ENCODE peak calls at places on chromosomes 3 and 15, in six cellular contexts. R is IMR-90, V is mesendoderm, T is H9, A is mesenchymal stem cell, S is H1. M is an unnamed sample.
A peak's percentile ranks its signal among the peaks of the same experiment; 100 is the strongest.

GRCh38 chr3:143128212-143128611 is 8.6 kb downstream of the CHST2 start:
- DNase-seq in T (no peak), V (no peak), R (peak; percentile 9), S (no peak), A (peak; percentile 51), M (no peak)

GRCh38 chr3:16404349-16404895 is 109.1 kb downstream of the RFTN1 start:
- DNase-seq in R (no peak), T (no peak), A (no peak), S (no peak), V (no peak), M (no peak)

GRCh38 chr3:11211531-11212300 is 57.4 kb downstream of the HRH1 start:
- DNase-seq in A (peak; percentile 22), S (no peak), R (peak; percentile 46), T (no peak), V (peak; percentile 20), M (no peak)

GRCh38 chr3:5254281-5255048 is 67.0 kb downstream of the EDEM1 start:
- DNase-seq in R (no peak), V (peak; percentile 40), T (no peak), A (no peak), S (no peak), M (no peak)

GRCh38 chr15:89647191-89647851 is 7.9 kb downstream of the KIF7 start:
- DNase-seq in V (peak; percentile 75), T (peak; percentile 89), A (peak; percentile 59), R (peak; percentile 38), S (peak; percentile 99), M (peak; percentile 64)

GRCh38 chr15:39851505-39852082 is 68.5 kb downstream of the GPR176 start:
- DNase-seq in S (no peak), V (peak; percentile 24), R (peak; percentile 68), T (no peak), A (peak; percentile 78), M (no peak)

GRCh38 chr3:15476378-15476777 is 45.1 kb downstream of the COLQ start:
- DNase-seq in A (no peak), V (no peak), R (peak; percentile 61), T (no peak), S (no peak), M (no peak)

GRCh38 chr3:158217992-158218391 is 108.1 kb downstream of the RSRC1 start:
- DNase-seq in V (peak; percentile 83), A (no peak), R (no peak), T (no peak), S (no peak), M (no peak)

GRCh38 chr3:50676031-50676705 is 1.4 kb downstream of the DOCK3 start:
- DNase-seq in V (no peak), A (no peak), R (no peak), T (no peak), S (no peak), M (no peak)

GRCh38 chr3:112492124-112492523 is 7.1 kb downstream of the BTLA start:
- DNase-seq in A (no peak), R (no peak), V (no peak), T (no peak), S (no peak), M (no peak)

GRCh38 chr3:186605561-186606545 is 7.0 kb upstream of the AHSG start:
- DNase-seq in V (no peak), A (no peak), T (no peak), R (no peak), S (no peak), M (no peak)

GRCh38 chr3:21174461-21174860 is 576.5 kb downstream of the ZNF385D start:
- DNase-seq in R (no peak), S (no peak), T (no peak), A (no peak), V (no peak), M (no peak)

GRCh38 chr15:71374607-71375352 is 259.5 kb downstream of the THSD4 start:
- DNase-seq in V (no peak), R (peak; percentile 82), A (peak; percentile 77), S (no peak), T (no peak), M (no peak)

GRCh38 chr3:195221015-195221853 is 49.7 kb downstream of the XXYLT1 start:
- DNase-seq in A (peak; percentile 21), V (no peak), S (peak; percentile 43), T (no peak), R (peak; percentile 26), M (no peak)

GRCh38 chr3:45064512-45065372 is 38.6 kb downstream of the CLEC3B start:
- DNase-seq in S (no peak), V (no peak), R (peak; percentile 94), T (no peak), A (peak; percentile 97), M (no peak)

GRCh38 chr3:24529210-24529609 is 34.6 kb upstream of the THRB start:
- DNase-seq in T (no peak), V (no peak), S (no peak), R (no peak), A (no peak), M (no peak)

GRCh38 chr3:54756330-54756731 is 171.5 kb downstream of the LRTM1 start:
- DNase-seq in T (no peak), S (no peak), V (peak; percentile 57), R (peak; percentile 94), A (peak; percentile 97), M (no peak)

GRCh38 chr3:70620367-70620766 is 307.9 kb upstream of the MDFIC2 start:
- DNase-seq in T (no peak), V (no peak), R (no peak), S (no peak), A (no peak), M (no peak)

GRCh38 chr3:188092648-188093047 is 61.3 kb upstream of the LPP start:
- DNase-seq in A (peak; percentile 77), S (no peak), R (peak; percentile 63), T (no peak), V (no peak), M (no peak)

GRCh38 chr3:50165388-50166308 is 10.5 kb downstream of the SEMA3F start:
- DNase-seq in S (no peak), A (no peak), T (no peak), R (peak; percentile 47), V (peak; percentile 72), M (no peak)

GRCh38 chr3:49719214-49719884 is at the start of gene AMIGO3:
- DNase-seq in T (peak; percentile 96), R (peak; percentile 86), S (peak; percentile 97), V (peak; percentile 96), A (peak; percentile 95), M (peak; percentile 87)

GRCh38 chr15:67178569-67179210 is 75.8 kb downstream of the AAGAB start:
- DNase-seq in T (no peak), R (peak; percentile 99), V (peak; percentile 94), A (peak; percentile 98), S (no peak), M (no peak)

GRCh38 chr15:67180514-67181191 is 73.8 kb downstream of the AAGAB start:
- DNase-seq in T (peak; percentile 55), A (no peak), S (no peak), R (no peak), V (no peak), M (no peak)

GRCh38 chr15:67181221-67181639 is 73.2 kb downstream of the AAGAB start:
- DNase-seq in A (no peak), V (peak; percentile 55), T (peak; percentile 27), R (no peak), S (no peak), M (no peak)

GRCh38 chr15:67179411-67179995 is 75.0 kb downstream of the AAGAB start:
- DNase-seq in A (no peak), V (no peak), S (no peak), T (no peak), R (no peak), M (no peak)

GRCh38 chr15:67180035-67180434 is 74.4 kb downstream of the AAGAB start:
- DNase-seq in S (no peak), T (peak; percentile 19), R (no peak), A (no peak), V (no peak), M (no peak)
- H2AK5ac ChIP-seq in S (no peak overlapping the region), T (no peak overlapping the region), R (peak overlapping the region; percentile 84), A (peak overlapping the region; percentile 71), V (no peak overlapping the region), M (peak overlapping the region; percentile 26)

DNA sequence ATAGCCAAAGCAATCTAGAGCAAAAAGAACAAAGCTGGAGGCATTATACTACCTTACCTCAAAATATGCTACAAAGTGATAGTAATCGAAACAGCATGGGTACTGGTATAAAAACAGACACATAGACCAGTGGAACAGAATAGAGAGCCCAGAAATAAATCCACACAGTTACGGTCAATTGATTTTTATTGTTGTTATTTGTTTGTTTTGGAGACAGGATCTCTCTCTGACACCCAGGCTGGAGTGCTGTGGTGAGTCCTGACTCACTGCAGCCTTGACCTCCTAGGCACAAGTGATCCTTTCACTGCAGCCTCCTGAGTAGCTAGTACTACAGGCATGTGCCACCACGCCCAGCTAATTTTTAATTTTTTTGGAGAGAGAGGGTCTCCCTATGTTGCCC is 428.9 kb upstream of the C2CD4B start:
- DNase-seq in R (no peak), S (no peak), V (no peak), T (no peak), A (peak; percentile 50), M (no peak)
- H2BK15ac ChIP-seq in R (no peak overlapping the region), S (no peak overlapping the region), V (no peak overlapping the region), T (no peak overlapping the region), A (no peak overlapping the region), M (no peak overlapping the region)

GRCh38 chr3:136069933-136070332 is 104.4 kb downstream of the PPP2R3A start:
- DNase-seq in S (no peak), A (no peak), T (no peak), V (no peak), R (peak; percentile 16), M (no peak)

GRCh38 chr3:136070953-136071949 is 105.7 kb downstream of the PPP2R3A start:
- DNase-seq in S (no peak), V (peak; percentile 93), R (peak; percentile 27), T (no peak), A (peak; percentile 20), M (no peak)

GRCh38 chr3:136070334-136070733 is 104.8 kb downstream of the PPP2R3A start:
- DNase-seq in T (no peak), R (peak; percentile 92), A (peak; percentile 44), S (no peak), V (peak; percentile 38), M (no peak)

GRCh38 chr3:136068708-136069107 is 103.2 kb downstream of the PPP2R3A start:
- DNase-seq in T (no peak), A (no peak), V (no peak), S (no peak), R (peak; percentile 88), M (no peak)

GRCh38 chr3:136067211-136067610 is 101.7 kb downstream of the PPP2R3A start:
- DNase-seq in A (no peak), R (no peak), T (no peak), V (no peak), S (no peak), M (no peak)
- H2AK5ac ChIP-seq in A (no peak overlapping the region), R (no peak overlapping the region), T (no peak overlapping the region), V (no peak overlapping the region), S (no peak overlapping the region), M (no peak overlapping the region)

DNA sequence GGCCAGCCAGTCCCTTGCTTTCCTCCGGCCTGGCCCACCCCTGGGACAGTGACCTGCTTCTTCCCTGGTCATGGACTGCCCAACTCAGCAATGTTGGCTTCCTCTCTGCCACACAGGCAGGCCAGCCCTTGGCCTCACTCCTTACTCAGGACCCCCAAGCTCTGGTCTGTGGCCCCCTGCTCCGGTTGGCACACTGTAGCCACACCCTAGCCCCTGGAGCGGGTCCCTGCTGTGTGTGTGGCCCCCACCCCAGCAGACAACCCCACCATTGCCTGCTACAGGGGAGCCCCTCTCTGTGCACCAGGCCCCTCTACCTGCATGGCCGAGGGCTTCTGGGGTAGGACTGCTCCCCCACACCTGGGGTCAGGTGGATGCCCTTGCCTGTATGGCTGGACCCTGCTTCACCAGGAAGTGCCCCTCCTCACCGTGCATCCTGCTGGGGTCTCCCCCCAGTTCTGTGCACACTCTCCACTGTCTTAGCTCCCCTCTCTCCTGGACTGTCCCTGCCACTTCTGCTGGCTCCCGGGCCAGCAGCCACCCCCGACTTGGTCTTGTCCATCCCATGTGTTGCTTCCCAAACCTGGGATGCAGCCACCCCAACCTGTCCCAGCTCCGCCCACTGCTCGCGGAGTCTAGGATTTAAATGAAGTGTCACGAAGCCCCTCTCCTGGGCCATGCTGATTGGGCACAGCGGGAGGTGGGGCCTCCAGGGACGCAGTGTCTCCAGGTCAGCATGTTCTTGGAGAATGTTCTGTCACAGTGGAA is 48.3 kb downstream of the PLXNA1 start:
- DNase-seq in A (no peak), R (no peak), V (no peak), T (no peak), S (no peak), M (no peak)
- H2BK15ac ChIP-seq in A (no peak overlapping the region), R (no peak overlapping the region), V (no peak overlapping the region), T (no peak overlapping the region), S (no peak overlapping the region), M (no peak overlapping the region)

M was measured in neuronal stem cell.